ENCODE peak calls at places on chromosomes 11 and 22, in ten cellular contexts. Z, Y, V, H, C, E, D, I, G and S are unnamed samples.
A peak's percentile ranks its signal among the peaks of the same experiment; 100 is the strongest.

GRCh38 chr22:45276507-45276906 is 8.2 kb upstream of the UPK3A start:
- DNase-seq in Z (no peak), Y (no peak), V (no peak), H (no peak), C (no peak), E (no peak), D (no peak), I (no peak), G (no peak), S (no peak)

GRCh38 chr11:64406221-64406946 is 47.4 kb downstream of the RPS6KA4 start:
- DNase-seq in Z (no peak), Y (no peak), V (no peak), H (no peak), C (no peak), E (no peak), D (peak; percentile 5), I (no peak), G (peak; percentile 28), S (no peak)

GRCh38 chr11:64583296-64584262 is 7.4 kb upstream of the SLC22A12 start:
- DNase-seq in Z (no peak), Y (no peak), V (no peak), H (peak; percentile 20), C (no peak), E (no peak), D (no peak), I (no peak), G (no peak), S (no peak)

GRCh38 chr22:45208993-45209838 is 31.5 kb downstream of the KIAA0930 start:
- DNase-seq in Z (no peak), Y (peak; percentile 71), V (no peak), H (peak; percentile 64), C (peak; percentile 36), E (peak; percentile 82), D (peak; percentile 85), I (peak; percentile 51), G (peak; percentile 19), S (peak; percentile 91)

GRCh38 chr22:24102366-24103200 is 78.7 kb upstream of the SUSD2 start:
- DNase-seq in Z (peak; percentile 8), Y (no peak), V (no peak), H (no peak), C (no peak), E (no peak), D (no peak), I (no peak), G (no peak), S (no peak)

GRCh38 chr11:75432911-75433321 is at the start of gene KLHL35:
- DNase-seq in Z (no peak), Y (no peak), V (no peak), H (no peak), C (no peak), E (no peak), D (peak; percentile 64), I (no peak), G (no peak), S (peak; percentile 51)

GRCh38 chr11:62680825-62681240 is 2.0 kb upstream of the UBXN1 start:
- DNase-seq in Z (peak; percentile 66), Y (peak; percentile 83), V (peak; percentile 42), H (peak; percentile 77), C (peak; percentile 52), E (peak; percentile 54), D (peak; percentile 7), I (peak; percentile 57), G (peak; percentile 34), S (no peak)

GRCh38 chr22:30324008-30324730 is 2.6 kb downstream of the TBC1D10A start:
- DNase-seq in Z (no peak), Y (peak; percentile 84), V (peak; percentile 32), H (no peak), C (no peak), E (no peak), D (no peak), I (peak; percentile 63), G (no peak), S (no peak)

GRCh38 chr22:39502109-39502788 is at the start of gene MIEF1:
- DNase-seq in Z (peak; percentile 98), Y (peak; percentile 96), V (peak; percentile 92), H (peak; percentile 96), C (peak; percentile 92), E (peak; percentile 86), D (peak; percentile 98), I (peak; percentile 98), G (peak; percentile 99), S (peak; percentile 92)

GRCh38 chr11:129386795-129387390 is 11.2 kb downstream of the BARX2 start:
- DNase-seq in Z (no peak), Y (no peak), V (no peak), H (no peak), C (no peak), E (no peak), D (no peak), I (no peak), G (peak; percentile 43), S (no peak)

GRCh38 chr22:49321477-49322055 is 506.1 kb downstream of the BRD1 start:
- DNase-seq in Z (no peak), Y (no peak), V (no peak), H (no peak), C (no peak), E (no peak), D (no peak), I (no peak), G (no peak), S (no peak)

GRCh38 chr11:2534131-2534956 is 89.5 kb downstream of the KCNQ1 start:
- DNase-seq in Z (no peak), Y (peak; percentile 35), V (no peak), H (peak; percentile 84), C (no peak), E (no peak), D (no peak), I (no peak), G (no peak), S (no peak)

GRCh38 chr11:33128739-33129138 is 32.5 kb downstream of the CSTF3 start:
- DNase-seq in Z (no peak), Y (no peak), V (no peak), H (no peak), C (no peak), E (no peak), D (no peak), I (no peak), G (no peak), S (no peak)

GRCh38 chr22:24271406-24271760 is 752 bp downstream of the SPECC1L start:
- DNase-seq in Z (no peak), Y (no peak), V (no peak), H (peak; percentile 49), C (no peak), E (no peak), D (no peak), I (no peak), G (no peak), S (no peak)

GRCh38 chr22:23158516-23159286 is 13.4 kb downstream of the RAB36 start:
- DNase-seq in Z (no peak), Y (no peak), V (no peak), H (no peak), C (no peak), E (no peak), D (no peak), I (no peak), G (no peak), S (peak; percentile 35)

GRCh38 chr11:123429336-123429735 is 733 bp upstream of the GRAMD1B start:
- DNase-seq in Z (no peak), Y (peak; percentile 29), V (no peak), H (no peak), C (no peak), E (no peak), D (no peak), I (no peak), G (no peak), S (no peak)

GRCh38 chr11:64592656-64593055 is 1.6 kb downstream of the SLC22A12 start:
- DNase-seq in Z (no peak), Y (no peak), V (no peak), H (no peak), C (no peak), E (no peak), D (no peak), I (no peak), G (no peak), S (no peak)

GRCh38 chr11:109197656-109198055 is 224.3 kb upstream of the C11orf87 start:
- DNase-seq in Z (no peak), Y (peak; percentile 69), V (peak; percentile 5), H (no peak), C (no peak), E (no peak), D (no peak), I (no peak), G (no peak), S (no peak)

GRCh38 chr22:49312601-49313000 is 515.1 kb downstream of the BRD1 start:
- DNase-seq in Z (no peak), Y (no peak), V (no peak), H (no peak), C (no peak), E (no peak), D (no peak), I (no peak), G (no peak), S (no peak)